ENCODE peak calls at places on chromosomes 5 and 9, in seven cellular contexts. One of them, this sample, is unnamed. For H3K4me1, the result is how much of the 10 kb centered on the place peaks cover.

GRCh38 chr9:98248737-98249474 is 6.5 kb downstream of the TBC1D2 start:
- DNase-seq in fibroblast of lung: peak
- DNase-seq in tibial artery: peak
- DNase-seq in neural progenitor cell: no peak
- DNase-seq in lung: peak
- DNase-seq in breast epithelium: no peak
- DNase-seq in CD8-positive, alpha-beta T cell: no peak
- DNase-seq in this sample: peak

GRCh38 chr9:116078640-116079039 is 75.0 kb upstream of the PAPPA start:
- DNase-seq in fibroblast of lung: no peak
- DNase-seq in lung: no peak
- DNase-seq in tibial artery: no peak
- DNase-seq in CD8-positive, alpha-beta T cell: no peak
- DNase-seq in breast epithelium: no peak
- DNase-seq in neural progenitor cell: no peak
- DNase-seq in this sample: no peak

GRCh38 chr5:7010578-7010977 is 297.3 kb downstream of the TENT4A start:
- DNase-seq in lung: no peak
- DNase-seq in neural progenitor cell: peak
- DNase-seq in breast epithelium: no peak
- DNase-seq in CD8-positive, alpha-beta T cell: no peak
- DNase-seq in fibroblast of lung: no peak
- DNase-seq in tibial artery: no peak
- DNase-seq in this sample: no peak

GRCh38 chr5:125401724-125402622 is 655.5 kb upstream of the ZNF608 start:
- DNase-seq in tibial artery: no peak
- DNase-seq in fibroblast of lung: peak
- DNase-seq in CD8-positive, alpha-beta T cell: no peak
- DNase-seq in neural progenitor cell: no peak
- DNase-seq in breast epithelium: no peak
- DNase-seq in lung: no peak
- DNase-seq in this sample: no peak

GRCh38 chr9:4739587-4740372 is 1.2 kb downstream of the AK3 start:
- DNase-seq in CD8-positive, alpha-beta T cell: no peak
- DNase-seq in fibroblast of lung: peak
- DNase-seq in neural progenitor cell: no peak
- DNase-seq in tibial artery: no peak
- DNase-seq in lung: no peak
- DNase-seq in breast epithelium: no peak
- DNase-seq in this sample: no peak

GRCh38 chr9:108865037-108865436 is 3.0 kb downstream of the ACTL7A start:
- DNase-seq in CD8-positive, alpha-beta T cell: no peak
- DNase-seq in lung: no peak
- DNase-seq in neural progenitor cell: no peak
- DNase-seq in breast epithelium: no peak
- DNase-seq in fibroblast of lung: no peak
- DNase-seq in tibial artery: no peak
- DNase-seq in this sample: no peak

GRCh38 chr9:86329649-86330048 is 24.6 kb downstream of the TUT7 start:
- DNase-seq in CD8-positive, alpha-beta T cell: no peak
- DNase-seq in tibial artery: no peak
- DNase-seq in breast epithelium: no peak
- DNase-seq in lung: no peak
- DNase-seq in neural progenitor cell: no peak
- DNase-seq in fibroblast of lung: peak
- DNase-seq in this sample: no peak

GRCh38 chr5:125298711-125299379 is 552.4 kb upstream of the ZNF608 start:
- DNase-seq in breast epithelium: no peak
- DNase-seq in lung: no peak
- DNase-seq in neural progenitor cell: no peak
- DNase-seq in fibroblast of lung: no peak
- DNase-seq in tibial artery: no peak
- DNase-seq in CD8-positive, alpha-beta T cell: no peak
- DNase-seq in this sample: no peak

GRCh38 chr5:31122998-31123950 is 70.2 kb upstream of the CDH6 start:
- DNase-seq in lung: no peak
- DNase-seq in tibial artery: no peak
- DNase-seq in fibroblast of lung: peak
- DNase-seq in breast epithelium: no peak
- DNase-seq in neural progenitor cell: no peak
- DNase-seq in CD8-positive, alpha-beta T cell: no peak
- DNase-seq in this sample: no peak

GRCh38 chr9:93064392-93065124 is 6.1 kb downstream of the SUSD3 start:
- DNase-seq in lung: peak
- DNase-seq in breast epithelium: peak
- DNase-seq in neural progenitor cell: no peak
- DNase-seq in fibroblast of lung: peak
- DNase-seq in tibial artery: no peak
- DNase-seq in CD8-positive, alpha-beta T cell: peak
- DNase-seq in this sample: no peak

GRCh38 chr5:82561786-82562185 is 283.6 kb upstream of the RPS23 start:
- DNase-seq in CD8-positive, alpha-beta T cell: no peak
- DNase-seq in fibroblast of lung: peak
- DNase-seq in breast epithelium: no peak
- DNase-seq in neural progenitor cell: no peak
- DNase-seq in tibial artery: no peak
- DNase-seq in lung: no peak
- DNase-seq in this sample: no peak

GRCh38 chr5:91272858-91273257 is 110.3 kb downstream of the ARRDC3 start:
- DNase-seq in neural progenitor cell: no peak
- DNase-seq in fibroblast of lung: peak
- DNase-seq in tibial artery: no peak
- DNase-seq in lung: no peak
- DNase-seq in CD8-positive, alpha-beta T cell: no peak
- DNase-seq in breast epithelium: no peak
- DNase-seq in this sample: no peak

GRCh38 chr9:111412280-111412679 is 71.9 kb downstream of the ECPAS start:
- DNase-seq in lung: no peak
- DNase-seq in neural progenitor cell: no peak
- DNase-seq in tibial artery: no peak
- DNase-seq in breast epithelium: no peak
- DNase-seq in CD8-positive, alpha-beta T cell: no peak
- DNase-seq in fibroblast of lung: no peak
- DNase-seq in this sample: no peak

GRCh38 chr9:136317695-136318094 is 9.6 kb upstream of the GPSM1 start:
- DNase-seq in lung: no peak
- DNase-seq in breast epithelium: no peak
- DNase-seq in neural progenitor cell: no peak
- DNase-seq in fibroblast of lung: no peak
- DNase-seq in tibial artery: no peak
- DNase-seq in CD8-positive, alpha-beta T cell: no peak
- DNase-seq in this sample: peak

GRCh38 chr5:159695741-159696294 is 220.5 kb upstream of the ADRA1B start:
- DNase-seq in lung: no peak
- DNase-seq in CD8-positive, alpha-beta T cell: no peak
- DNase-seq in neural progenitor cell: no peak
- DNase-seq in tibial artery: no peak
- DNase-seq in breast epithelium: no peak
- DNase-seq in fibroblast of lung: no peak
- DNase-seq in this sample: no peak

GRCh38 chr9:90394866-90395265 is 247.8 kb downstream of the DIRAS2 start:
- DNase-seq in fibroblast of lung: no peak
- DNase-seq in CD8-positive, alpha-beta T cell: no peak
- DNase-seq in lung: no peak
- DNase-seq in breast epithelium: no peak
- DNase-seq in tibial artery: no peak
- DNase-seq in neural progenitor cell: no peak
- DNase-seq in this sample: no peak

GRCh38 chr9:137550241-137550621 is at the start of gene PNPLA7:
- DNase-seq in tibial artery: peak
- DNase-seq in fibroblast of lung: peak
- DNase-seq in neural progenitor cell: peak
- DNase-seq in CD8-positive, alpha-beta T cell: peak
- DNase-seq in breast epithelium: peak
- DNase-seq in lung: peak
- DNase-seq in this sample: peak

GRCh38 chr9:98142925-98143481 is 24.0 kb upstream of the TRIM14 start:
- DNase-seq in neural progenitor cell: no peak
- DNase-seq in lung: no peak
- DNase-seq in fibroblast of lung: no peak
- DNase-seq in CD8-positive, alpha-beta T cell: no peak
- DNase-seq in tibial artery: no peak
- DNase-seq in breast epithelium: no peak
- DNase-seq in this sample: no peak

GRCh38 chr5:75349663-75350062 is 12.6 kb downstream of the HMGCR start:
- DNase-seq in lung: no peak
- DNase-seq in tibial artery: no peak
- DNase-seq in breast epithelium: no peak
- DNase-seq in fibroblast of lung: no peak
- DNase-seq in CD8-positive, alpha-beta T cell: no peak
- DNase-seq in neural progenitor cell: no peak
- DNase-seq in this sample: no peak

DNA sequence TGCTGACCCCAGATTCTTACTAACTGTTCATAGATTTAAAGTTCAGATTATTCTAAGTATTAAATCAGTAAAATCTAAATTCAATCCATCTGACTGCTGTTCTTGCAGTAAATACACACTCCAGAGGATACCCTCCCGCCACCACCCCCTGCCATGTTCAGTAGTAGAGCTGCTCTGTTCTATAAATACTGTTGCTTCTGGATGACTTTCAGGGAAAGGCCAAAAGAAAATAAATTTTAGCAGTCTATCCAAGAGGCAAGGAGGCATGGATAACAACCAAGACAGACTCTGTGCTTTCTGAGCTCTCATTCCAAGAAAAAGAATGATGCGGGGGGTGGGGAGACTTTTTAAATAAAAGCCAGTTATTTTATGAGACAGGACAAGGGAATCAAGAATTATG is 115.1 kb downstream of the ADAMTS6 start:
- DNase-seq in neural progenitor cell: no peak
- DNase-seq in CD8-positive, alpha-beta T cell: no peak
- DNase-seq in tibial artery: peak
- DNase-seq in lung: no peak
- DNase-seq in fibroblast of lung: peak
- DNase-seq in breast epithelium: no peak
- DNase-seq in this sample: peak
- H3K4me1 ChIP-seq in neural progenitor cell: under half
- H3K4me1 ChIP-seq in CD8-positive, alpha-beta T cell: under half
- H3K4me1 ChIP-seq in tibial artery: under half
- H3K4me1 ChIP-seq in lung: under half
- H3K4me1 ChIP-seq in fibroblast of lung: under half
- H3K4me1 ChIP-seq in breast epithelium: under half
- H3K4me1 ChIP-seq in this sample: under half

GRCh38 chr9:121277518-121278275 is 9.7 kb downstream of the GSN start:
- DNase-seq in lung: no peak
- DNase-seq in fibroblast of lung: peak
- DNase-seq in CD8-positive, alpha-beta T cell: no peak
- DNase-seq in tibial artery: no peak
- DNase-seq in breast epithelium: no peak
- DNase-seq in neural progenitor cell: no peak
- DNase-seq in this sample: no peak
- H3K27ac ChIP-seq in lung: peak
- H3K27ac ChIP-seq in fibroblast of lung: peak
- H3K27ac ChIP-seq in CD8-positive, alpha-beta T cell: no peak
- H3K27ac ChIP-seq in tibial artery: peak
- H3K27ac ChIP-seq in breast epithelium: peak
- H3K27ac ChIP-seq in neural progenitor cell: no peak
- H3K27ac ChIP-seq in this sample: peak

GRCh38 chr5:109707531-109707930 is 17.8 kb downstream of the MAN2A1 start:
- DNase-seq in lung: no peak
- DNase-seq in fibroblast of lung: no peak
- DNase-seq in CD8-positive, alpha-beta T cell: no peak
- DNase-seq in breast epithelium: no peak
- DNase-seq in neural progenitor cell: no peak
- DNase-seq in tibial artery: no peak
- DNase-seq in this sample: no peak

GRCh38 chr5:109709225-109709624 is 19.5 kb downstream of the MAN2A1 start:
- DNase-seq in breast epithelium: no peak
- DNase-seq in CD8-positive, alpha-beta T cell: no peak
- DNase-seq in lung: no peak
- DNase-seq in neural progenitor cell: no peak
- DNase-seq in tibial artery: no peak
- DNase-seq in fibroblast of lung: no peak
- DNase-seq in this sample: no peak

GRCh38 chr5:109711681-109712080 is 22.0 kb downstream of the MAN2A1 start:
- DNase-seq in CD8-positive, alpha-beta T cell: no peak
- DNase-seq in tibial artery: no peak
- DNase-seq in lung: no peak
- DNase-seq in neural progenitor cell: no peak
- DNase-seq in breast epithelium: no peak
- DNase-seq in fibroblast of lung: no peak
- DNase-seq in this sample: no peak

GRCh38 chr5:109706065-109706464 is 16.3 kb downstream of the MAN2A1 start:
- DNase-seq in lung: no peak
- DNase-seq in breast epithelium: no peak
- DNase-seq in fibroblast of lung: no peak
- DNase-seq in CD8-positive, alpha-beta T cell: no peak
- DNase-seq in neural progenitor cell: no peak
- DNase-seq in tibial artery: no peak
- DNase-seq in this sample: no peak

DNA sequence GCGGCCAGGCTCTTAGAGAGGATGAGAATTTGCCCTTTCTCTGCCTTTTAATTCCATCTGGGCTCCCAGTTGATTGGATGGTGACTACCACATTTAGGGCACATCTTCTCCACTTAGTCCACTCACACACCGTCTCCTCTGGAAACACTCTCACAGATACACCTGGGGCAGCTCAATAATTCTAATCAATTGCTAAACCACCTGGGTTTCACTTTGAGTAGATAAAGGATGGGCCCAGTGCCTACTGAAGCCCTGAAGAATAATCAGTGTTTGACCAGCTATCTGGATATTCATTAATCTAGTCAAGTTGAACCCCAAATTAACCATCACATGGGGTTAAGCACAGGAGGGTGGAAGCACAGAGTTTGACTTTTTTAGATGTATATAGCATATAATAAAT is 19.1 kb downstream of the MAN2A1 start:
- DNase-seq in fibroblast of lung: no peak
- DNase-seq in CD8-positive, alpha-beta T cell: no peak
- DNase-seq in neural progenitor cell: no peak
- DNase-seq in tibial artery: no peak
- DNase-seq in breast epithelium: no peak
- DNase-seq in lung: no peak
- DNase-seq in this sample: no peak
- H3K4me3 ChIP-seq in fibroblast of lung: no peak
- H3K4me3 ChIP-seq in CD8-positive, alpha-beta T cell: no peak
- H3K4me3 ChIP-seq in neural progenitor cell: no peak
- H3K4me3 ChIP-seq in tibial artery: no peak
- H3K4me3 ChIP-seq in breast epithelium: no peak
- H3K4me3 ChIP-seq in lung: no peak
- H3K4me3 ChIP-seq in this sample: no peak

GRCh38 chr9:134315716-134316443 is 10.4 kb upstream of the RXRA start:
- DNase-seq in CD8-positive, alpha-beta T cell: no peak
- DNase-seq in neural progenitor cell: no peak
- DNase-seq in lung: no peak
- DNase-seq in breast epithelium: no peak
- DNase-seq in fibroblast of lung: no peak
- DNase-seq in tibial artery: no peak
- DNase-seq in this sample: peak

GRCh38 chr9:134314039-134314949 is 12.0 kb upstream of the RXRA start:
- DNase-seq in neural progenitor cell: no peak
- DNase-seq in CD8-positive, alpha-beta T cell: no peak
- DNase-seq in fibroblast of lung: no peak
- DNase-seq in tibial artery: no peak
- DNase-seq in breast epithelium: no peak
- DNase-seq in lung: no peak
- DNase-seq in this sample: no peak

GRCh38 chr9:134313470-134313869 is 12.8 kb upstream of the RXRA start:
- DNase-seq in breast epithelium: no peak
- DNase-seq in neural progenitor cell: no peak
- DNase-seq in tibial artery: no peak
- DNase-seq in lung: no peak
- DNase-seq in fibroblast of lung: no peak
- DNase-seq in CD8-positive, alpha-beta T cell: no peak
- DNase-seq in this sample: no peak

GRCh38 chr9:134316444-134317160 is 9.7 kb upstream of the RXRA start:
- DNase-seq in fibroblast of lung: peak
- DNase-seq in tibial artery: no peak
- DNase-seq in neural progenitor cell: no peak
- DNase-seq in lung: no peak
- DNase-seq in CD8-positive, alpha-beta T cell: no peak
- DNase-seq in breast epithelium: no peak
- DNase-seq in this sample: no peak

GRCh38 chr9:134314950-134315715 is 11.1 kb upstream of the RXRA start:
- DNase-seq in breast epithelium: no peak
- DNase-seq in lung: no peak
- DNase-seq in tibial artery: no peak
- DNase-seq in neural progenitor cell: peak
- DNase-seq in fibroblast of lung: no peak
- DNase-seq in CD8-positive, alpha-beta T cell: no peak
- DNase-seq in this sample: peak
- H3K4me1 ChIP-seq in breast epithelium: under half
- H3K4me1 ChIP-seq in lung: under half
- H3K4me1 ChIP-seq in tibial artery: under half
- H3K4me1 ChIP-seq in neural progenitor cell: under half
- H3K4me1 ChIP-seq in fibroblast of lung: under half
- H3K4me1 ChIP-seq in CD8-positive, alpha-beta T cell: under half
- H3K4me1 ChIP-seq in this sample: under half